ENCODE peak calls at places on chromosome 11, in six cellular contexts. One of them, this sample, is unnamed.

GRCh38 chr11:100930185-100930778 is 199.3 kb downstream of the PGR start:
- DNase-seq in hepatic stellate cell: no peak
- DNase-seq in fibroblast of pulmonary artery: peak
- DNase-seq in astrocyte of the spinal cord: peak
- DNase-seq in NAMALWA: peak
- DNase-seq in amygdala: no peak
- DNase-seq in this sample: peak

GRCh38 chr11:34890812-34891211 is 25.4 kb downstream of the APIP start:
- DNase-seq in hepatic stellate cell: peak
- DNase-seq in fibroblast of pulmonary artery: peak
- DNase-seq in astrocyte of the spinal cord: peak
- DNase-seq in NAMALWA: peak
- DNase-seq in amygdala: no peak
- DNase-seq in this sample: peak

GRCh38 chr11:14974723-14975587 is 2.8 kb upstream of the CALCA start:
- DNase-seq in hepatic stellate cell: no peak
- DNase-seq in fibroblast of pulmonary artery: peak
- DNase-seq in astrocyte of the spinal cord: peak
- DNase-seq in NAMALWA: peak
- DNase-seq in amygdala: no peak
- DNase-seq in this sample: peak

GRCh38 chr11:95338430-95338991 is 107.5 kb upstream of the SESN3 start:
- DNase-seq in hepatic stellate cell: no peak
- DNase-seq in fibroblast of pulmonary artery: peak
- DNase-seq in astrocyte of the spinal cord: peak
- DNase-seq in NAMALWA: no peak
- DNase-seq in amygdala: peak
- DNase-seq in this sample: peak

GRCh38 chr11:91243630-91244029 is 981.0 kb upstream of the FAT3 start:
- DNase-seq in hepatic stellate cell: no peak
- DNase-seq in fibroblast of pulmonary artery: peak
- DNase-seq in astrocyte of the spinal cord: no peak
- DNase-seq in NAMALWA: no peak
- DNase-seq in amygdala: no peak
- DNase-seq in this sample: no peak

GRCh38 chr11:6354651-6355485 is 34.6 kb upstream of the CAVIN3 start:
- DNase-seq in hepatic stellate cell: no peak
- DNase-seq in fibroblast of pulmonary artery: no peak
- DNase-seq in astrocyte of the spinal cord: no peak
- DNase-seq in NAMALWA: no peak
- DNase-seq in amygdala: no peak
- DNase-seq in this sample: no peak

GRCh38 chr11:110094298-110095073 is 1.3 kb downstream of the ZC3H12C start:
- DNase-seq in hepatic stellate cell: no peak
- DNase-seq in fibroblast of pulmonary artery: no peak
- DNase-seq in astrocyte of the spinal cord: no peak
- DNase-seq in NAMALWA: no peak
- DNase-seq in amygdala: no peak
- DNase-seq in this sample: no peak

GRCh38 chr11:71250512-71251158 is 1.7 kb downstream of the SHANK2 start:
- DNase-seq in hepatic stellate cell: no peak
- DNase-seq in fibroblast of pulmonary artery: no peak
- DNase-seq in astrocyte of the spinal cord: no peak
- DNase-seq in NAMALWA: no peak
- DNase-seq in amygdala: no peak
- DNase-seq in this sample: no peak

GRCh38 chr11:78961938-78962701 is 387.5 kb upstream of the NARS2 start:
- DNase-seq in hepatic stellate cell: peak
- DNase-seq in fibroblast of pulmonary artery: peak
- DNase-seq in astrocyte of the spinal cord: peak
- DNase-seq in NAMALWA: no peak
- DNase-seq in amygdala: peak
- DNase-seq in this sample: no peak

This sample was measured in myocyte.